ENCODE peak calls at places on chromosomes 2 and 18, in ten cellular contexts. T is fibroblast of the aortic adventitia, D is upper lobe of right lung, I is esophagus squamous epithelium, C is HFF-Myc, Z is left lung, E is lower lobe of right lung, J is Peyer's patch, K is A549, U is PC-9. Q is an unnamed sample.

GRCh38 chr2:199973703-199974102 is 18.3 kb downstream of the MAIP1 start:
- DNase-seq in I (no peak), E (no peak), U (no peak), J (no peak), Z (no peak), T (peak), K (peak), C (no peak), D (no peak), Q (no peak)

GRCh38 chr2:25301453-25302352 is 40.0 kb downstream of the DNMT3A start:
- DNase-seq in U (peak), Z (no peak), D (no peak), I (no peak), E (no peak), K (no peak), T (peak), C (peak), J (peak), Q (no peak)

GRCh38 chr2:34652636-34653035 is 1053.5 kb upstream of the FAM98A start:
- DNase-seq in D (no peak), U (no peak), K (no peak), E (no peak), C (peak), I (no peak), T (peak), Z (no peak), J (no peak), Q (no peak)

GRCh38 chr2:217691516-217691915 is 311.3 kb downstream of the TNS1 start:
- DNase-seq in Z (no peak), K (no peak), I (no peak), U (peak), C (no peak), T (no peak), J (no peak), D (no peak), E (no peak), Q (no peak)

GRCh38 chr2:30245364-30245763 is 14.0 kb downstream of the LBH start:
- DNase-seq in I (no peak), D (no peak), J (no peak), K (no peak), U (no peak), C (no peak), E (no peak), Z (no peak), T (no peak), Q (no peak)

GRCh38 chr2:215460682-215461081 is 24.8 kb upstream of the FN1 start:
- DNase-seq in E (no peak), I (no peak), T (peak), K (no peak), C (no peak), U (no peak), D (no peak), Z (no peak), J (no peak), Q (no peak)

GRCh38 chr2:97849881-97850540 is 136.6 kb downstream of the ZAP70 start:
- DNase-seq in K (no peak), U (no peak), J (no peak), T (no peak), C (no peak), E (no peak), I (no peak), Z (no peak), D (no peak), Q (no peak)

GRCh38 chr2:105789745-105790466 is 45.2 kb downstream of the NCK2 start:
- DNase-seq in J (peak), C (no peak), T (peak), U (no peak), D (no peak), I (no peak), K (no peak), E (no peak), Z (no peak), Q (peak)

GRCh38 chr2:187698374-187699110 is 144.3 kb upstream of the TFPI start:
- DNase-seq in Z (no peak), C (no peak), T (peak), I (no peak), J (no peak), U (no peak), D (no peak), K (no peak), E (no peak), Q (no peak)

GRCh38 chr2:47499621-47500309 is 96.8 kb downstream of the MSH2 start:
- DNase-seq in Z (no peak), U (no peak), I (no peak), K (no peak), T (no peak), C (no peak), D (no peak), E (no peak), J (no peak), Q (peak)

GRCh38 chr18:14970027-14970426 is 222.1 kb downstream of the ANKRD30B start:
- DNase-seq in J (no peak), I (no peak), D (no peak), C (no peak), U (peak), K (no peak), T (peak), E (no peak), Z (no peak), Q (peak)

GRCh38 chr2:226184940-226185575 is 614.6 kb downstream of the IRS1 start:
- DNase-seq in K (peak), U (peak), E (no peak), D (no peak), C (peak), T (peak), Z (no peak), J (no peak), I (no peak), Q (no peak)
- H3K4me3 ChIP-seq in K (peak), U (no peak), E (no peak), D (no peak), C (peak), T (peak), Z (no peak), J (no peak), I (no peak), Q (no peak)

GRCh38 chr2:26727641-26728561 is 35.4 kb downstream of the KCNK3 start:
- DNase-seq in Z (no peak), T (no peak), E (no peak), K (no peak), U (no peak), I (no peak), C (no peak), J (no peak), D (no peak), Q (no peak)
- TF ChIP-seq CTCF in Z (peak), T (peak), E (peak), K (no peak), U (no peak), I (no peak), C (no peak), J (no peak), D (peak), Q (no peak)

DNA sequence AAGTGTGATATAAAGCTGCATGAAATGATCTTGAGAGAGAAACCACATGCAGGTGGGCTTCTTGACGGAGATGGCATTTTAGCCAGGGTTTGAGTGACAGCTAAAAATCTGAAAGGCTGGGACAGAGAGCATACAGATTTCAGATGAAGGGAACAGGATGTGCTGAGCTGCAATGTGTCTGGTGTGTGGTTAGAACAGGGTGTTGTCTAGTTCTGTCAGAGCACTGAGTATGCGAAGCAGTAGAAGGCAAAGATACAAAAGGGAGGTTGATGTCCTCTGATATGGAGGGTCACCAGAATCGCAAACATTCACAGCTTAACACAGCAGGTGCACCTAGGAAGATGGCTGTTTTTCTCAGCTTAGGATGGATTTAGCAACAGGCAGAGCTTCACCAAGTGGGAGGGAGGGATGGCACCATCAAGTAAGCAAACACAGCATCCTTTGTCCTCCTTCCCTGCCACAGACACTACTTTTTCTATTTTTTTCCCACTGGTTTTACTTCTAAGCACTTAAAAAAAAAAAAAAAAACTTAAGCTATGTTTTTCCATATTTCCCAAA is 182.5 kb downstream of the TMX3 start:
- DNase-seq in C (no peak), Z (no peak), K (no peak), J (no peak), E (no peak), U (no peak), I (no peak), D (no peak), T (no peak), Q (no peak)
- H3K4me3 ChIP-seq in C (no peak), Z (no peak), K (no peak), J (no peak), E (no peak), U (no peak), I (no peak), D (no peak), T (no peak), Q (no peak)

GRCh38 chr18:36295880-36296301 is 1.6 kb upstream of the FHOD3 start:
- DNase-seq in C (no peak), T (no peak), D (no peak), U (no peak), J (no peak), K (no peak), Z (no peak), E (no peak), I (no peak), Q (no peak)

GRCh38 chr18:36295214-36295613 is 2.3 kb upstream of the FHOD3 start:
- DNase-seq in U (no peak), D (no peak), J (no peak), I (no peak), C (no peak), E (no peak), K (no peak), T (no peak), Z (no peak), Q (no peak)

GRCh38 chr18:36297419-36298112 is at the start of gene FHOD3:
- DNase-seq in I (no peak), D (peak), Z (peak), U (peak), T (peak), E (peak), C (no peak), K (peak), J (no peak), Q (no peak)

GRCh38 chr18:36298113-36298701 is 694 bp downstream of the FHOD3 start:
- DNase-seq in E (no peak), D (no peak), Z (peak), I (no peak), T (no peak), C (no peak), K (no peak), U (no peak), J (no peak), Q (no peak)

DNA sequence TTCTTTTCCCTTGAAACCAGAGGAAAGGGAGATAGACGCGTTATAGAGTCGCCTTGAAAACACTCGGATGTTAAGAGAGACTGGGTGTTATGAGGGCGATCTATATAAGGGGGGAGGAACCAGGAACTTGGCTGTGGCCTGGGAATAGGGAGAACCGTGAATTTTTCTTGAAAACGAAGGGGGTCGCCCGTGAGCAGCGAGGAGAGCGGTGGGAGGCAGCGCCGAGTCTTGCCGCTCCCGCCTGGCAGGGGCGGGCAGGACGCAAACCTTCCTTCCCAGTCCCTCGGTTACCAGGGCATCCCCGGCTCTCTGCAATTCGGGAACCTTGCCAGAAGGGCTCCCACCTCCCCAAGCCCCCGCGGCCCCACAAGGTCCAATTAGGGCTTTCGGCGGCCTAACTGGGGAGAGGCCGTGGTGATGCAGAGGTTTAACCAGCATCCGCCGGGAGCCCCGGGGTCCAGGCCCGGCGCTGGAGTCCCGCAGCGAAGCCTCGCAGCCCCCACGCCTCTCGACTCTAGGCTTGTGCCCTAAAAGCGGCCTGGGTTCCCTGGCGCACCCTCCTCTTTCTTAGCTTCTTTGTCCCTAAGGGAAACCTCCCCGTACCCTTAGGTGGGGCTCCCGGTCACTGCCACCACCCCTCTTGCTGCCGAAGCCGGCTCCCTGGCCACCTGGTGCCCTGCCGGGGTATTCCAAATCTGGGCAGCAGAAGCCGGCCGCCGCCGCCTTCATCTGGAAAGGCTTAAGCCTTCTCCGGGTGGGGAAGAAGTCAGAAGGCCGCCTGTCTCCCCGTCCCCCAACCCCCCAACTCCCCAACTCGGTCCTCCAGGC is 708 bp upstream of the FHOD3 start:
- DNase-seq in E (peak), C (peak), U (peak), Z (peak), T (peak), D (peak), J (no peak), I (no peak), K (peak), Q (peak)
- TF ChIP-seq CTCF in E (no peak), C (peak), U (peak), Z (peak), T (peak), D (peak), J (no peak), I (no peak), K (peak), Q (no peak)

DNA sequence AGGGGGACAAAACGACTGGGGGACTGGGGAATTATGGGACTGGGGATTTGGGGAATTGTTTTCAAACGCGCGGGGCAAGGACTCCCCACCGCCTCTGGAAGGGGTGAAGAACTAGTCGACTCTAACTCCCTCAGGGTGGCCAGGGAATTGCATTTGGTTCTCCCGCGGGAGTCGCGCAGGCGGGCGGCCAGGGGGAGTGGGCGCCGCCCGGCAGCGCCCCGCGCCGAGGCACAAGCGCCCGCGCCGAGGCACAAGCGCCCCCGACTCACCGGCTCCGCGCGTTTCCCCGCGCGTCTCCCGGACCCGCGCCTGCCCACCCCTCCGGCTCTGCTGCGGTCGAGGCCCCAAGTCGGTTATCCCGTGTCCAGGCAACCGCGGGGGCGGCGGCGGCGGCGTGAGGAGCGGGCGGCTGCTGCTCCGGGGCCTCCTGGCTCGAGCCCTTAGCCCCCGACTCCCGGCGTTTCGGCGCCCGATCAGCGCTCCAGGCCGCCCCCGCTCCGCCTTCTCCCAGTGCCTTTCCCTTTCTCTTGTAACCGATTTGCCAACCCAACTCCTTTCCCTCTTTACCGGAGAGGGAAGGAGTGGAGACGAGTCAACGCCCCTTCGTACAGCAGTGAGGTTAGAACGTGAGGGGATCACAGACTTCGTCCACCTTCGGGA is at the start of gene CCDC178:
- DNase-seq in U (no peak), I (no peak), C (no peak), Z (peak), D (peak), J (no peak), K (no peak), E (no peak), T (peak), Q (no peak)
- H3K4me3 ChIP-seq in U (no peak), I (peak), C (no peak), Z (peak), D (peak), J (peak), K (peak), E (peak), T (peak), Q (peak)

DNA sequence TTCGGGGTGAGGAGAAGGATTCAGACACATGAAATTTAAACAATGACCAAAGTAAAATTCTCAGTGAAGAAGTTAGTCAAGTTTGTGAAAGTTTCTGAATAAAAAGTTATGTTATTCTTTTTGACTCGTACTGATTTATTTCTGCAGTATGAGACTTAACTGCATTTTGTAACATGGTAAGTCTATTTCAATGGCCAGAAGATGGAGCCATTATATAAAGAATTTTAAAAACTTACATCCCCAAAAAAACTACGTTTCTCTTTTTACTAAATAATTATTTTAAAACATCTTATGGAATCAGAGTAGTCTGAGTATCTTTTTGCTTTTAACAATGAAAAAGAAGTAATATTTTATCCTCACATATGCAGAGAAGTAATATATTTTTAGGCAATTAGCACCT is 51.4 kb upstream of the SCN1A start:
- DNase-seq in U (no peak), C (no peak), Z (no peak), J (no peak), T (peak), I (no peak), E (no peak), D (no peak), K (no peak), Q (no peak)
- TF ChIP-seq CTCF in U (peak), C (no peak), Z (no peak), J (no peak), T (peak), I (no peak), E (no peak), D (no peak), K (peak), Q (no peak)